ENCODE peak calls at places on chromosomes 7 and 10, in six cellular contexts. S, U, L, O, Z and G are unnamed samples. For H3K36me3 and H3K4me1, the result is how much of the 10 kb centered on the place peaks cover.

GRCh38 chr10:43199088-43199683 is 60.9 kb downstream of the CSGALNACT2 start:
- DNase-seq in Z (no peak), O (peak), S (no peak), L (no peak), U (no peak), G (no peak)

GRCh38 chr7:150329331-150330106 is 6.2 kb upstream of the ACTR3C start:
- DNase-seq in L (no peak), S (no peak), Z (no peak), O (peak), U (no peak), G (no peak)

GRCh38 chr7:143126146-143126545 is 5.7 kb upstream of the PIP start:
- DNase-seq in L (no peak), O (no peak), Z (no peak), S (no peak), U (no peak), G (peak)

GRCh38 chr7:2237109-2237602 is 4.4 kb upstream of the MAD1L1 start:
- DNase-seq in S (peak), L (peak), U (no peak), O (no peak), Z (peak), G (no peak)

GRCh38 chr10:99528867-99529285 is 3.9 kb upstream of the NKX2-3 start:
- DNase-seq in U (no peak), O (no peak), S (no peak), L (no peak), Z (no peak), G (no peak)

GRCh38 chr7:155203882-155204691 is 93.6 kb upstream of the INSIG1 start:
- DNase-seq in L (no peak), U (no peak), S (no peak), Z (no peak), O (peak), G (no peak)

GRCh38 chr10:72254891-72255568 is 18.7 kb upstream of the DDIT4 start:
- DNase-seq in Z (peak), S (peak), O (peak), L (no peak), U (peak), G (peak)

GRCh38 chr7:90455163-90456030 is 14.0 kb upstream of the PTTG1IP2 start:
- DNase-seq in O (no peak), L (no peak), S (peak), U (peak), Z (peak), G (peak)

GRCh38 chr10:93333278-93333978 is 148.7 kb downstream of the MYOF start:
- DNase-seq in U (no peak), O (no peak), L (no peak), Z (no peak), S (no peak), G (peak)

GRCh38 chr7:44615149-44615611 is 8.8 kb downstream of the OGDH start:
- DNase-seq in O (peak), S (peak), Z (peak), U (no peak), L (no peak), G (no peak)

GRCh38 chr7:142409471-142409870 is 151.6 kb upstream of the PRSS58 start:
- DNase-seq in O (no peak), Z (no peak), U (no peak), S (no peak), L (no peak), G (no peak)

GRCh38 chr7:17058568-17058967 is 176.8 kb upstream of the AGR3 start:
- DNase-seq in Z (no peak), O (no peak), U (no peak), L (no peak), S (no peak), G (peak)

GRCh38 chr10:94097656-94098055 is 103.9 kb downstream of the PLCE1 start:
- DNase-seq in O (no peak), U (no peak), S (no peak), L (no peak), Z (no peak), G (no peak)

GRCh38 chr7:107122483-107122882 is 46.3 kb upstream of the HBP1 start:
- DNase-seq in S (no peak), Z (peak), L (no peak), O (no peak), U (no peak), G (peak)

GRCh38 chr7:5396542-5396941 is 27.1 kb downstream of the TNRC18 start:
- DNase-seq in S (peak), L (no peak), Z (peak), U (no peak), O (peak), G (no peak)

GRCh38 chr10:5547684-5547933 is 22.8 kb downstream of the CALML3 start:
- DNase-seq in U (no peak), Z (no peak), O (no peak), L (no peak), S (no peak), G (no peak)

GRCh38 chr10:75755528-75755927 is 324.1 kb downstream of the LRMDA start:
- DNase-seq in O (no peak), Z (no peak), S (no peak), U (no peak), L (no peak), G (no peak)

GRCh38 chr10:89269822-89270483 is 18.4 kb upstream of the LIPA start:
- DNase-seq in Z (no peak), S (no peak), L (no peak), O (no peak), U (no peak), G (no peak)

GRCh38 chr7:2018786-2019692 is 213.7 kb downstream of the MAD1L1 start:
- DNase-seq in S (peak), Z (peak), O (peak), L (no peak), U (peak), G (peak)

GRCh38 chr7:145224775-145225174 is 388.9 kb upstream of the TPK1 start:
- DNase-seq in S (no peak), U (no peak), L (no peak), O (no peak), Z (no peak), G (no peak)

GRCh38 chr10:48740023-48740707 is 55.5 kb downstream of the WDFY4 start:
- DNase-seq in U (no peak), O (no peak), L (no peak), S (no peak), Z (no peak), G (no peak)

GRCh38 chr7:87427289-87427688 is 48.2 kb downstream of the ABCB4 start:
- DNase-seq in O (no peak), U (no peak), L (no peak), S (peak), Z (peak), G (no peak)

GRCh38 chr7:137957887-137958286 is 44.0 kb downstream of the CREB3L2 start:
- DNase-seq in S (peak), L (no peak), Z (no peak), U (no peak), O (no peak), G (no peak)

GRCh38 chr10:24762966-24763623 is 39.4 kb upstream of the ARHGAP21 start:
- DNase-seq in O (no peak), Z (no peak), U (peak), S (no peak), L (no peak), G (peak)

GRCh38 chr7:82044497-82045080 is 274.7 kb upstream of the HGF start:
- DNase-seq in Z (peak), O (no peak), L (no peak), S (peak), U (peak), G (peak)

GRCh38 chr10:88322336-88323063 is 260.6 kb downstream of the RNLS start:
- DNase-seq in Z (no peak), S (no peak), U (no peak), L (no peak), O (no peak), G (no peak)

GRCh38 chr7:111942450-111943081 is 263.6 kb downstream of the DOCK4 start:
- DNase-seq in S (no peak), U (no peak), O (no peak), Z (no peak), L (no peak), G (no peak)

GRCh38 chr10:17067549-17068264 is 61.9 kb downstream of the CUBN start:
- DNase-seq in Z (no peak), S (no peak), O (no peak), L (no peak), U (no peak), G (no peak)

GRCh38 chr10:91511549-91512330 is 101.6 kb downstream of the HECTD2 start:
- DNase-seq in S (no peak), Z (no peak), O (no peak), U (no peak), L (no peak), G (no peak)

GRCh38 chr10:92801978-92802872 is 46.1 kb upstream of the EXOC6 start:
- DNase-seq in S (no peak), L (no peak), Z (no peak), O (no peak), U (no peak), G (no peak)

GRCh38 chr7:133602291-133602690 is 349.4 kb downstream of the EXOC4 start:
- DNase-seq in O (no peak), S (peak), L (no peak), Z (no peak), U (no peak), G (no peak)

GRCh38 chr10:13741438-13741837 is 154.7 kb downstream of the PRPF18 start:
- DNase-seq in U (no peak), O (peak), L (no peak), Z (no peak), S (no peak), G (no peak)

GRCh38 chr7:20795881-20796280 is 9.2 kb upstream of the SP8 start:
- DNase-seq in S (no peak), O (no peak), Z (no peak), L (no peak), U (peak), G (no peak)

GRCh38 chr10:47257396-47258120 is 42.4 kb upstream of the GDF10 start:
- DNase-seq in L (no peak), O (peak), S (no peak), U (no peak), Z (no peak), G (peak)
- H3K4me3 ChIP-seq in L (no peak), O (no peak), S (no peak), U (no peak), Z (no peak), G (no peak)

GRCh38 chr7:158757404-158757989 is 52.9 kb upstream of the NCAPG2 start:
- DNase-seq in L (no peak), S (no peak), U (no peak), O (no peak), Z (no peak), G (no peak)
- H3K36me3 ChIP-seq in L (under half), S (under half), U (under half), O (under half), Z (under half), G (half or more)

GRCh38 chr10:114684822-114685209 is 26.7 kb upstream of the ABLIM1 start:
- DNase-seq in L (no peak), S (no peak), U (no peak), Z (peak), O (no peak), G (peak)

GRCh38 chr10:114682532-114682931 is 24.5 kb upstream of the ABLIM1 start:
- DNase-seq in S (no peak), U (no peak), O (no peak), L (no peak), Z (no peak), G (no peak)

GRCh38 chr10:114684085-114684821 is 26.2 kb upstream of the ABLIM1 start:
- DNase-seq in L (no peak), S (no peak), Z (peak), U (no peak), O (peak), G (no peak)

GRCh38 chr10:114683162-114683561 is 25.1 kb upstream of the ABLIM1 start:
- DNase-seq in L (no peak), O (no peak), U (no peak), S (no peak), Z (no peak), G (peak)

DNA sequence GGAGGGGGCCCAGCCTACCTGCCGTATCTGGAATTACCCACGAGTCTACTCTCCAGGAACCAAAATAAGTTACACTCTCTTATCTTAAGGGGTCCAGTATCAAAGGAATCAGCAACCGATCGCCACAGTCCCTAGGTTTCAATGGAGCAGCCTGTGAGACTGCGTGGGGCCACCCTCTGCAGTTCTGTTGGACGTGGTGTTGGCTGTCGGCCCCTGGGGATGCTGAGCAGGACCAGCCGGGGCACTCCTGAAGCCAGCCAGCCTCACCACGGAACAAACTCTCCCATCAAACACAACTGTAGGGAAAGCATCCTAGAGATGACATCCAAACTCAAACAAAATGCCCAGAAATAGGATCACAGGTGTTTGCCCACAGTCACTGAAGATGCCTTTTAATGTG is 25.5 kb upstream of the ABLIM1 start:
- DNase-seq in O (no peak), S (no peak), U (no peak), Z (no peak), L (no peak), G (no peak)
- H3K4me1 ChIP-seq in O (under half), S (under half), U (under half), Z (under half), L (under half), G (half or more)

GRCh38 chr10:80154626-80154977 is 22.1 kb downstream of the PLAC9 start:
- DNase-seq in L (no peak), S (no peak), Z (no peak), U (no peak), O (no peak), G (no peak)
- H3K4me3 ChIP-seq in L (no peak), S (no peak), Z (no peak), U (no peak), O (no peak), G (no peak)

DNA sequence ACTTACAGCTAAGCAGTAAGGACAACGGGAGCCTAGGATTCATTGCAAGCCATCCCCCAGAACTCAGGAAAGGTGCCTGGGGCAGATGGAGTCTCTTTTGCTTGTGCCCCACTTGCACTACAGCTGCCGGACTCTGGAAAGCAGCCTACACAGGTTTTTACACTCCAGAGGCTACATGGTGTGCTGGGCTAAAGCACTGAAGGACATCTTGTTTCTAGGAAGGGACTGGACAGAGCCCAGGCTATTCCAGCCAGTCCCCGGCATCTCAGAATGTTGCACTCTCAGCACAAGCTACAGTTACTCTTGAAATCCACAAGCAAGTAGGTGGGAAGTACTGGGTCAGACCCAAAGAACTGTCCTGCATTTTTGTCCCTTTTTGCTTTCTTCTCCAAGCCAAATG is 333.1 kb downstream of the TNS3 start:
- DNase-seq in S (no peak), Z (no peak), O (no peak), U (no peak), L (no peak), G (no peak)
- H3K36me3 ChIP-seq in S (under half), Z (under half), O (under half), U (under half), L (under half), G (under half)

DNA sequence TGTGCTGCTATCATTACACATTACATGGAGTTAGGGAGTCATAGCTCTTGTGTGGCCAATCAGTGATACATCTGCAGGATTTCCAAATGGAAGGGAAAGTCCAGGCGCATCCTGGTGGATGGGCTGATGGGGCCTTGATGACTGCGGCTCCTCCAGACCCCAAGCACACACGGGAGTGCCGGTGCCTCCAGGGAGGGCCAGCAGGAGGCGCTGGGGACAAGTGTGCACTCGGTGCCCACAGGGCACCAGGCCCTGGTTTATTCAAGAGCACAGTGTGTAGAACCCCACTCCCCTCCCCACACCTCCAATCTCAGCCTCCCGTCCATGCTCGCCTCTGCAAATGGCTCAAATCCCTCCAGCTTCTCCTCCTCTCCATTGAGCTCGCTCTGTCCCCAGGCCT is 243.9 kb downstream of the USP6NL start:
- DNase-seq in L (no peak), Z (no peak), S (no peak), O (no peak), U (no peak), G (no peak)
- H3K4me1 ChIP-seq in L (under half), Z (under half), S (under half), O (under half), U (under half), G (under half)

GRCh38 chr7:105219771-105220160 is 169.0 kb downstream of the SRPK2 start:
- DNase-seq in U (no peak), S (no peak), O (no peak), L (no peak), Z (no peak), G (no peak)
- H3K4me3 ChIP-seq in U (no peak), S (no peak), O (no peak), L (no peak), Z (no peak), G (no peak)